ENCODE peak calls at places on chromosomes 13 and 19, in five cellular contexts. M, I, U, B and L are unnamed samples.

GRCh38 chr13:36163809-36164308 is 32.7 kb upstream of the DCLK1 start:
- DNase-seq in M (peak), I (peak), U (peak), B (peak), L (peak)

GRCh38 chr13:45933203-45934014 is 81.9 kb upstream of the SIAH3 start:
- DNase-seq in M (no peak), I (no peak), U (no peak), B (no peak), L (no peak)

GRCh38 chr19:7550987-7551761 is 15.7 kb downstream of the PNPLA6 start:
- DNase-seq in M (peak), I (no peak), U (peak), B (peak), L (no peak)

GRCh38 chr13:44132710-44133109 is 240.9 kb upstream of the SERP2 start:
- DNase-seq in M (no peak), I (peak), U (peak), B (peak), L (peak)

GRCh38 chr19:13260883-13261653 is 110.9 kb downstream of the IER2 start:
- DNase-seq in M (no peak), I (peak), U (peak), B (peak), L (no peak)

GRCh38 chr13:107441279-107441678 is 774.1 kb downstream of the LIG4 start:
- DNase-seq in M (no peak), I (no peak), U (peak), B (no peak), L (no peak)

GRCh38 chr13:33169273-33169980 is 116.1 kb downstream of the STARD13 start:
- DNase-seq in M (no peak), I (no peak), U (peak), B (peak), L (no peak)

GRCh38 chr19:7069042-7069903 is at the start of gene ZNF557:
- DNase-seq in M (peak), I (peak), U (peak), B (peak), L (peak)

GRCh38 chr19:41785653-41786052 is 10.7 kb upstream of the CEACAM3 start:
- DNase-seq in M (peak), I (peak), U (peak), B (peak), L (peak)
- H3K4me3 ChIP-seq in M (no peak), I (no peak), U (no peak), B (no peak), L (no peak)

DNA sequence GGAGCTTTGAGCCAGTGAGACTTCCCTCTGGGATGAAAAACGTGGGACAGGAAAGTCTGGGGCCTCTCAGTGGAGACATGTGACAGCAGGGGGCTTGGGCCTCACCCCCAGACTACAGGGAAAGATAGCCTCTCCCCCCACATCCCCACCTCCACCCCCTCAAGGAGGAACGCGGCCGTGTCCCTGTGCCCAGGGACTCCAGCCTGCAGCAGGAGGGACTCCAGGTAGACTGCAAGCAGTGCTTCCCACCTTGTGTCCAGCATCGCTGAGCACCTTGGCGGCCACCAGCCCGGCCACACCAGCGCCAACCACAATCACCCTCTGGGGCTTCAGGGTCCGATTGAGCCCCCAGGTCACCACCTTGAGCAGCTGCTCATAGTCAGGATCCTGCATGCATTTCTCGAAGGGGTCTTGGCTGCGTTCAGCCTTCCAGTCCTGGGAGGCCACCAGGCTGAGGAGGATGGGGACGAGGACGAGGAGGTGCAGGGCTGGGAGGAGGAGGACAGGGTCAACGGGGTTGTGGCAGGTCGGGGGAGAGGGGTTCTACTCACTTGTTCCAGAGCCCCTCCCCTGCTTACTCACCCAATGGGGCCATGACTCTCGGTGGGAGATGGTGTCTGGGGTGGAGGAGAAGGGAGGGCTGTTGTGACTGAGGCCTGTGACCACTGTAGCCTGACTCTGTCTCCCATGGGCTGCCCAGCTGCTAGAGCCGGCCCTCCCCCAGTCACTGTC is 955 bp downstream of the IL4I1 start:
- DNase-seq in M (no peak), I (no peak), U (no peak), B (no peak), L (no peak)
- H3K4me3 ChIP-seq in M (no peak), I (no peak), U (no peak), B (no peak), L (no peak)

DNA sequence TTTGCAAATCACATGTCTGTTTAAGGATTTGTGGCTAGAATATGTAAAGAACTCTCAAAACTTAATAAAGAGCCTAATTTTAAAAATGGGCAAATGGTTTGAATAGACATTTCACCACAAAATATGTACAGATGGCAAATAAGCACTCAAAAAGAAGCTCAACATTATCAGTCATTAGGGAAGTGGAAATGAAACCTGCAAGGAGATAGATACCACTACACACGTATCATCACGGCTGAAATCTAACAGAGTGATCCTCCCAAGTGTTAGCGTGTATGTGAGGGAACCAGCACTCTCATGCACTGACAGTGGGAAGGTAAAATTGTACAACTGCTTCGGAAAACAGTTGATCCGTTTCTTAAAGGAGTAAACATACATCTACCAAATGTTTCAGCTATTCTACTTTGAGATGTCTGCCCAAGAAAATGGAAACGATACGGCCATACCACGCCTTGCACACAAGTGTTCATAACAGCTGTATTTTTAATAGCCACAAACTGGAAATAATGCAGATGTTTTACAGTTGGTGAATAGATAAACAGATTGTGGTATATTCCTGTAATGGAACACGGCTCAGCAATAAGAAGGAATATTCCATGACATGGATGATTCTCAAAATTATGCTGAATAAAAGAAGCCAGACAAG is 14.5 kb downstream of the ARHGEF7 start:
- DNase-seq in M (no peak), I (no peak), U (no peak), B (no peak), L (no peak)
- H3K4me3 ChIP-seq in M (no peak), I (no peak), U (no peak), B (no peak), L (no peak)

GRCh38 chr19:38221919-38222828 is 1.8 kb downstream of the DPF1 start:
- DNase-seq in M (no peak), I (no peak), U (no peak), B (peak), L (no peak)

GRCh38 chr19:38221421-38221820 is 2.6 kb downstream of the DPF1 start:
- DNase-seq in M (no peak), I (no peak), U (no peak), B (no peak), L (no peak)

GRCh38 chr19:38224014-38224862 is at the start of gene DPF1:
- DNase-seq in M (peak), I (peak), U (peak), B (peak), L (no peak)

GRCh38 chr19:38223617-38224013 is 407 bp downstream of the DPF1 start:
- DNase-seq in M (no peak), I (no peak), U (no peak), B (no peak), L (no peak)

GRCh38 chr19:38223119-38223523 is 901 bp downstream of the DPF1 start:
- DNase-seq in M (no peak), I (no peak), U (no peak), B (no peak), L (no peak)
- H3K4me3 ChIP-seq in M (peak), I (peak), U (no peak), B (peak), L (no peak)

GRCh38 chr13:40292536-40292935 is 373.9 kb downstream of the FOXO1 start:
- DNase-seq in M (no peak), I (no peak), U (no peak), B (no peak), L (no peak)
- H3K4me3 ChIP-seq in M (no peak), I (no peak), U (no peak), B (no peak), L (no peak)